ENCODE peak calls at places on chromosomes 13 and 19, in seven cellular contexts. Y, U, O, T, R, H and V are unnamed samples.

GRCh38 chr13:46903748-46904147 is 6.9 kb upstream of the HTR2A start:
- DNase-seq in Y (no peak), U (no peak), O (no peak), T (no peak), R (peak), H (no peak), V (no peak)

GRCh38 chr19:56566904-56567273 is 379 bp upstream of the ZNF470 start:
- DNase-seq in Y (peak), U (peak), O (peak), T (no peak), R (no peak), H (peak), V (peak)

GRCh38 chr19:8663920-8664670 is 33.7 kb downstream of the NFILZ start:
- DNase-seq in Y (no peak), U (peak), O (no peak), T (no peak), R (no peak), H (no peak), V (no peak)

GRCh38 chr13:70987043-70987442 is 878.8 kb upstream of the KLHL1 start:
- DNase-seq in Y (no peak), U (no peak), O (no peak), T (no peak), R (no peak), H (no peak), V (no peak)

GRCh38 chr19:16882146-16882545 is 6.7 kb upstream of the F2RL3 start:
- DNase-seq in Y (no peak), U (no peak), O (no peak), T (no peak), R (no peak), H (no peak), V (no peak)

GRCh38 chr13:80871481-80871880 is 530.6 kb upstream of the SPRY2 start:
- DNase-seq in Y (no peak), U (no peak), O (no peak), T (no peak), R (no peak), H (no peak), V (no peak)

GRCh38 chr19:34678421-34678820 is 943 bp downstream of the ZNF302 start:
- DNase-seq in Y (no peak), U (no peak), O (no peak), T (no peak), R (no peak), H (no peak), V (no peak)

GRCh38 chr13:97015661-97016350 is 21.5 kb upstream of the OXGR1 start:
- DNase-seq in Y (no peak), U (no peak), O (no peak), T (no peak), R (no peak), H (no peak), V (no peak)

GRCh38 chr19:35262101-35262761 is 6.5 kb upstream of the USF2 start:
- DNase-seq in Y (no peak), U (no peak), O (no peak), T (no peak), R (no peak), H (no peak), V (no peak)

GRCh38 chr13:73924607-73925006 is 209.6 kb downstream of the KLF12 start:
- DNase-seq in Y (no peak), U (no peak), O (no peak), T (no peak), R (no peak), H (no peak), V (no peak)

GRCh38 chr19:39372941-39373340 is 18.0 kb downstream of the PAF1 start:
- DNase-seq in Y (no peak), U (no peak), O (no peak), T (no peak), R (no peak), H (no peak), V (no peak)

GRCh38 chr13:113935523-113935922 is 38.4 kb downstream of the C13orf46 start:
- DNase-seq in Y (no peak), U (no peak), O (no peak), T (no peak), R (no peak), H (no peak), V (no peak)

GRCh38 chr13:99589575-99589974 is 88.3 kb downstream of the TM9SF2 start:
- DNase-seq in Y (no peak), U (no peak), O (no peak), T (no peak), R (no peak), H (no peak), V (no peak)

GRCh38 chr13:82758056-82758455 is 1124.2 kb downstream of the SLITRK1 start:
- DNase-seq in Y (no peak), U (no peak), O (no peak), T (peak), R (peak), H (no peak), V (no peak)